ENCODE peak calls at places on chromosomes 12 and 14, in eight cellular contexts. I, Z, A, C, H, V, K and S are unnamed samples. For H3K4me1, the result is how much of the 10 kb centered on the place peaks cover.

GRCh38 chr12:88291498-88292131 is 149.5 kb downstream of the TMTC3 start:
- ATAC-seq in H (no peak), Z (no peak), I (no peak), V (no peak), C (no peak), K (no peak), A (no peak), S (no peak)

GRCh38 chr14:70663707-70664179 is 22.0 kb downstream of the TTC9 start:
- ATAC-seq in A (peak), V (no peak), Z (no peak), K (peak), C (no peak), I (no peak), H (no peak), S (no peak)

GRCh38 chr12:6753772-6754356 is 923 bp upstream of the MLF2 start:
- ATAC-seq in C (no peak), Z (peak), H (peak), K (no peak), A (no peak), V (no peak), I (no peak), S (no peak)

GRCh38 chr14:100955201-100955600 is 51.7 kb upstream of the RTL1 start:
- ATAC-seq in V (no peak), Z (no peak), K (no peak), H (no peak), I (no peak), C (no peak), A (no peak), S (no peak)

GRCh38 chr12:47509398-47509851 is 196.4 kb downstream of the RPAP3 start:
- ATAC-seq in K (no peak), C (no peak), Z (no peak), V (no peak), H (no peak), A (peak), I (no peak), S (no peak)

GRCh38 chr12:120115692-120116442 is 686 bp downstream of the RAB35 start:
- ATAC-seq in A (no peak), K (no peak), V (peak), H (no peak), I (peak), Z (peak), C (peak), S (no peak)

GRCh38 chr12:94872007-94872653 is 131.4 kb downstream of the NDUFA12 start:
- ATAC-seq in A (no peak), K (peak), Z (no peak), C (no peak), H (no peak), I (no peak), V (no peak), S (no peak)

GRCh38 chr12:7853557-7853956 is 19.2 kb downstream of the SLC2A14 start:
- ATAC-seq in A (no peak), Z (no peak), K (no peak), H (no peak), V (no peak), I (no peak), C (no peak), S (no peak)

GRCh38 chr14:50773632-50774541 is 57.1 kb downstream of the NIN start:
- ATAC-seq in C (peak), A (peak), K (peak), Z (peak), I (peak), H (peak), V (peak), S (no peak)

GRCh38 chr14:34181308-34181707 is 230.4 kb upstream of the EGLN3 start:
- ATAC-seq in C (no peak), K (no peak), Z (no peak), A (no peak), V (no peak), H (peak), I (no peak), S (no peak)

GRCh38 chr12:75048763-75049162 is 160.9 kb downstream of the KCNC2 start:
- ATAC-seq in Z (no peak), H (no peak), C (no peak), K (no peak), V (no peak), A (no peak), I (no peak), S (no peak)

GRCh38 chr12:31317471-31318397 is 8.2 kb downstream of the SINHCAF start:
- ATAC-seq in Z (no peak), C (no peak), A (peak), H (no peak), I (peak), K (peak), V (peak), S (no peak)

GRCh38 chr12:32084017-32084688 is 22.5 kb upstream of the BICD1 start:
- ATAC-seq in H (peak), K (no peak), I (no peak), A (no peak), V (no peak), C (peak), Z (peak), S (no peak)

GRCh38 chr12:106058256-106059182 is 80.2 kb downstream of the NUAK1 start:
- ATAC-seq in V (peak), H (peak), C (no peak), K (no peak), Z (no peak), I (no peak), A (no peak), S (no peak)

GRCh38 chr14:33194551-33194950 is 255.9 kb downstream of the NPAS3 start:
- ATAC-seq in Z (no peak), A (no peak), V (no peak), C (no peak), K (no peak), H (no peak), I (no peak), S (no peak)

GRCh38 chr12:107079172-107080011 is 14.0 kb downstream of the CRY1 start:
- ATAC-seq in H (no peak), K (peak), Z (peak), V (no peak), C (peak), A (peak), I (peak), S (no peak)

GRCh38 chr14:22002860-22003284 is 329.3 kb upstream of the OR4E1 start:
- ATAC-seq in K (peak), H (peak), I (peak), V (no peak), A (peak), Z (peak), C (peak), S (no peak)

GRCh38 chr14:65833256-65833880 is 420.8 kb downstream of the FUT8 start:
- ATAC-seq in C (no peak), I (no peak), V (no peak), A (no peak), Z (peak), K (no peak), H (no peak), S (no peak)

GRCh38 chr14:76405627-76406026 is 29.7 kb downstream of the ESRRB start:
- ATAC-seq in C (no peak), H (no peak), I (peak), Z (no peak), V (no peak), A (no peak), K (no peak), S (no peak)

GRCh38 chr12:31238764-31239387 is 87.1 kb downstream of the SINHCAF start:
- ATAC-seq in K (peak), A (peak), V (peak), Z (peak), I (peak), C (peak), H (peak), S (peak)

GRCh38 chr12:1504304-1505150 is 89.9 kb downstream of the FBXL14 start:
- ATAC-seq in K (no peak), A (no peak), V (no peak), H (no peak), C (no peak), I (no peak), Z (no peak), S (no peak)

GRCh38 chr14:76196980-76197379 is 45.3 kb downstream of the GPATCH2L start:
- ATAC-seq in I (no peak), V (no peak), Z (no peak), H (no peak), C (no peak), A (no peak), K (no peak), S (no peak)

GRCh38 chr12:104648746-104649145 is 192.0 kb downstream of the CHST11 start:
- ATAC-seq in I (no peak), K (no peak), H (no peak), Z (no peak), V (no peak), C (no peak), A (no peak), S (no peak)

GRCh38 chr12:138898-139534 is 72.4 kb downstream of the IQSEC3 start:
- ATAC-seq in Z (peak), A (peak), V (no peak), C (no peak), I (no peak), K (no peak), H (no peak), S (no peak)

GRCh38 chr12:54082402-54082892 is 28.8 kb downstream of the HOXC4 start:
- ATAC-seq in H (no peak), C (no peak), Z (peak), V (peak), A (no peak), I (peak), K (no peak), S (no peak)
- TF ChIP-seq POLR2AphosphoS5 in H (no peak), C (no peak), Z (no peak), V (no peak), A (no peak), I (no peak), K (no peak), S (peak)

GRCh38 chr12:15684896-15685658 is 104.1 kb downstream of the EPS8 start:
- ATAC-seq in I (no peak), C (no peak), V (no peak), A (no peak), H (no peak), Z (no peak), K (no peak), S (no peak)
- H3K4me1 ChIP-seq in I (under half), C (half or more), V (under half), A (under half), H (under half), Z (under half), K (under half), S (under half)

DNA sequence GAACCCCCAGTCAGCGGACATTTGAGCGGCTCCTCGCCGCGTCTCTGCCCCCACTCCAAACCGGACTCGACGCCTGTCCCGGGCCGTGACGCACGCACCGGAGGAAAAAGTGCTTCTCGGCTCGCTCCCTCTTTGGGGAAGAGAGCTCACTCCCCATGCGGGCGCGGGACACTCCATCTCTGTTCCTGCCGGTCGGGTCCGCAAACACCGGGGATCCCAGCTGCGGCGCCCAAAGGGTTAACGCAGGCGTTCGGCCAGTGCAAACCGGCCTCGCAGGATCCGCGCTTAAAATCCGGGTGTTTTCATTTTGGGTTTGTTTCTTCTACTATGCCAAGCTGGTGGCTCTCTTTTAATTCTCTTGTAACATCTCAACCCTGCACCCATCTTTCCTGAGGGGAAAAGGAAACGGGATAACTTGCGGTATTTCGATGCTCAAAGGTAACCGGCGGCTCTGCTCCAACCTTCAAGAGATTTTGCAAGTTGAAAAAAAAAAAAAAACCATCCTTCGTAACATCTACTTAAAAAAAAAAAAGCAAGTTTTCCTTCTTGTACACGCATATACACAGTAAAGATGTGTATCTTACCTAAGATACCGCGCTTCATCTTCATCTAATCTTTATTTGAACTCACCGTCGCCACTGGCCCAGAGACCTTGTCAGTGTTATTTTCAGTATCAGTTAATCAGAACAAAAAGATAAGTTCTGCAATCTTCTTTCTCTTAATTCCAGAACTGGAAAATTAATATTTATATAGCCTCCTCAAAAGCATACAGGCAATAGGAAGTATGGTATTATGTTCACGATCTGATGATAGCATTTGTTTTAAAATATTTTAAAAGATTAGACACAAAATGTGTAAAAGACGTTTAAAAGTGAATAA is 1.6 kb upstream of the ATP2B1 start:
- ATAC-seq in V (no peak), H (no peak), I (peak), Z (peak), C (no peak), A (peak), K (peak), S (peak)
- TF ChIP-seq POLR2AphosphoS5 in V (no peak), H (no peak), I (no peak), Z (no peak), C (no peak), A (no peak), K (peak), S (no peak)

GRCh38 chr14:69643430-69644200 is 32.2 kb downstream of the SUSD6 start:
- ATAC-seq in V (peak), I (peak), C (peak), K (no peak), H (peak), Z (no peak), A (peak), S (no peak)
- H3K4me1 ChIP-seq in V (under half), I (under half), C (under half), K (under half), H (under half), Z (under half), A (half or more), S (half or more)